ENCODE peak calls at places on chromosome 5, in six cellular contexts. S, X, R, A, C and L are unnamed samples.

GRCh38 chr5:143551765-143552164 is 148.3 kb upstream of the NR3C1 start:
- DNase-seq in A (no peak), R (no peak), S (no peak), C (no peak), X (no peak), L (no peak)

GRCh38 chr5:73812962-73813588 is 187.1 kb downstream of the ARHGEF28 start:
- DNase-seq in X (peak; percentile 98), S (no peak), C (no peak), R (no peak), A (no peak), L (no peak)

GRCh38 chr5:179288101-179288808 is 57.0 kb downstream of the ADAMTS2 start:
- DNase-seq in X (no peak), C (no peak), S (peak; percentile 88), R (no peak), A (no peak), L (no peak)

GRCh38 chr5:132050136-132050535 is 10.3 kb upstream of the IL3 start:
- DNase-seq in X (no peak), S (no peak), C (no peak), A (no peak), R (no peak), L (no peak)

GRCh38 chr5:62969409-62970120 is 390.9 kb downstream of the LRRC70 start:
- DNase-seq in X (peak; percentile 6), S (no peak), R (no peak), C (no peak), A (no peak), L (no peak)

GRCh38 chr5:173757817-173758216 is 130.3 kb upstream of the CPEB4 start:
- DNase-seq in R (no peak), S (peak; percentile 98), C (no peak), A (no peak), X (no peak), L (no peak)

GRCh38 chr5:175599210-175599609 is 58.7 kb upstream of the HRH2 start:
- DNase-seq in C (no peak), X (no peak), R (no peak), S (no peak), A (no peak), L (no peak)

GRCh38 chr5:95022967-95023695 is 261.8 kb downstream of the MCTP1 start:
- DNase-seq in C (no peak), X (no peak), R (no peak), S (no peak), A (no peak), L (no peak)

GRCh38 chr5:39948867-39949468 is 524.2 kb upstream of the DAB2 start:
- DNase-seq in A (peak; percentile 48), S (peak; percentile 29), X (peak; percentile 54), C (no peak), R (peak; percentile 4), L (peak; percentile 24)

GRCh38 chr5:159814810-159815585 is 101.3 kb upstream of the ADRA1B start:
- DNase-seq in R (no peak), C (no peak), A (no peak), X (no peak), S (no peak), L (no peak)

GRCh38 chr5:109825450-109825849 is 135.7 kb downstream of the MAN2A1 start:
- DNase-seq in S (no peak), R (no peak), C (no peak), X (peak; percentile 37), A (no peak), L (no peak)

GRCh38 chr5:133289686-133290367 is 238.0 kb downstream of the HSPA4 start:
- DNase-seq in R (no peak), C (no peak), S (no peak), X (no peak), A (no peak), L (no peak)

GRCh38 chr5:119074419-119074818 is 3.5 kb downstream of the DMXL1 start:
- DNase-seq in R (no peak), X (no peak), S (no peak), A (no peak), C (no peak), L (no peak)

GRCh38 chr5:66012271-66012670 is 85.9 kb downstream of the ERBIN start:
- DNase-seq in X (no peak), C (no peak), A (no peak), S (no peak), R (no peak), L (no peak)

GRCh38 chr5:179776413-179776938 is 17.3 kb upstream of the LTC4S start:
- DNase-seq in C (no peak), A (no peak), X (no peak), R (no peak), S (no peak), L (no peak)

GRCh38 chr5:761854-762685 is 22.5 kb downstream of the ZDHHC11B start:
- DNase-seq in R (peak; percentile 7), S (peak; percentile 78), C (no peak), X (no peak), A (no peak), L (no peak)

GRCh38 chr5:157342822-157343402 is 77.0 kb downstream of the CYFIP2 start:
- DNase-seq in R (no peak), X (no peak), S (no peak), C (no peak), A (peak; percentile 12), L (no peak)

GRCh38 chr5:58787982-58788381 is 205.1 kb downstream of the RAB3C start:
- DNase-seq in X (no peak), S (peak; percentile 28), C (no peak), A (no peak), R (no peak), L (no peak)

GRCh38 chr5:142206801-142207200 is 98.2 kb downstream of the NDFIP1 start:
- DNase-seq in X (no peak), R (no peak), S (no peak), C (no peak), A (no peak), L (no peak)

GRCh38 chr5:109921735-109922395 is 232.1 kb downstream of the MAN2A1 start:
- DNase-seq in R (peak; percentile 16), C (no peak), X (no peak), A (peak; percentile 39), S (no peak), L (peak; percentile 26)

GRCh38 chr5:139385061-139385889 is 2.2 kb upstream of the SLC23A1 start:
- DNase-seq in R (no peak), C (no peak), X (no peak), A (no peak), S (peak; percentile 24), L (no peak)

GRCh38 chr5:171700331-171700935 is 85.2 kb upstream of the SMIM23 start:
- DNase-seq in S (no peak), C (no peak), X (no peak), R (no peak), A (no peak), L (no peak)

GRCh38 chr5:54743997-54744788 is 226.6 kb downstream of the SNX18 start:
- DNase-seq in C (no peak), A (peak; percentile 17), S (no peak), R (no peak), X (peak; percentile 65), L (no peak)

GRCh38 chr5:139678751-139679750 is 30.9 kb downstream of the CXXC5 start:
- DNase-seq in R (no peak), C (no peak), S (no peak), X (no peak), A (no peak), L (no peak)

GRCh38 chr5:149441986-149442385 is 62.9 kb upstream of the IL17B start:
- DNase-seq in C (no peak), R (no peak), X (no peak), A (no peak), S (no peak), L (no peak)

GRCh38 chr5:178120661-178121357 is 7.5 kb downstream of the N4BP3 start:
- DNase-seq in S (peak; percentile 91), X (peak; percentile 46), C (peak; percentile 67), A (peak; percentile 77), R (peak; percentile 73), L (peak; percentile 68)

GRCh38 chr5:184461-184860 is 6.8 kb upstream of the LRRC14B start:
- DNase-seq in S (no peak), X (no peak), R (no peak), C (no peak), A (no peak), L (no peak)

GRCh38 chr5:142455856-142456255 is 131.0 kb upstream of the SPRY4 start:
- DNase-seq in A (no peak), S (no peak), R (no peak), C (no peak), X (no peak), L (no peak)

GRCh38 chr5:56610093-56610698 is 205.2 kb upstream of the MAP3K1 start:
- DNase-seq in C (no peak), A (no peak), S (no peak), X (no peak), R (no peak), L (no peak)

GRCh38 chr5:131064669-131065371 is 100.2 kb downstream of the HINT1 start:
- DNase-seq in C (no peak), R (no peak), X (no peak), A (no peak), S (no peak), L (no peak)

GRCh38 chr5:137310051-137310730 is 188.9 kb downstream of the SPOCK1 start:
- DNase-seq in C (no peak), S (peak; percentile 66), A (no peak), X (peak; percentile 88), R (no peak), L (no peak)

GRCh38 chr5:66169534-66169933 is 25.4 kb downstream of the SREK1 start:
- DNase-seq in S (no peak), A (no peak), C (no peak), R (no peak), X (peak; percentile 34), L (no peak)

GRCh38 chr5:75612211-75612579 is 942 bp downstream of the ANKDD1B start:
- DNase-seq in S (no peak), X (no peak), R (no peak), C (no peak), A (no peak), L (no peak)